ENCODE peak calls at places on chromosomes 11 and 22, in eight cellular contexts. P is amniotic stem cell; I is PC-9; U is NCI-H1417; V is stimulated activated effector memory CD8-positive, alpha-beta T cell treated with anti-CD3 and anti-CD28 coated beads, Interleukin-12 subunit alpha, Interleukin-12 subunit beta, amount 100 ng/mL, for 72 hours; Z is stimulated activated CD4-positive, alpha-beta T cell treated with anti-CD3 and anti-CD28 coated beads, Interleukin-4, amount 100 ng/mL, for 4 hours; M is GM12892; W is retinal pigment epithelial cell. C is an unnamed sample.

GRCh38 chr11:126782810-126783209 is 217.8 kb downstream of the KIRREL3 start:
- DNase-seq in P (no peak), I (no peak), U (no peak), V (no peak), Z (no peak), M (no peak), W (no peak), C (no peak)

GRCh38 chr22:22948651-22949611 is 61.3 kb downstream of the IGLL5 start:
- DNase-seq in P (no peak), I (no peak), U (no peak), V (peak; percentile 37), Z (no peak), M (no peak), W (no peak), C (peak; percentile 43)

GRCh38 chr11:58625826-58626460 is 3.5 kb downstream of the CNTF start:
- DNase-seq in P (no peak), I (no peak), U (no peak), V (no peak), Z (no peak), M (no peak), W (no peak), C (peak; percentile 31)

GRCh38 chr11:10528121-10528520 is 12.9 kb downstream of the RNF141 start:
- DNase-seq in P (no peak), I (no peak), U (no peak), V (no peak), Z (no peak), M (no peak), W (no peak), C (peak; percentile 69)

GRCh38 chr22:17120281-17120680 is 879 bp downstream of the TMEM121B start:
- DNase-seq in P (no peak), I (no peak), U (peak; percentile 38), V (peak; percentile 63), Z (peak; percentile 27), M (peak; percentile 50), W (peak; percentile 10), C (peak; percentile 49)

GRCh38 chr11:69545976-69546617 is 64.6 kb downstream of the LINC01488 start:
- DNase-seq in P (no peak), I (no peak), U (no peak), V (no peak), Z (no peak), M (no peak), W (no peak), C (no peak)

GRCh38 chr22:25383278-25383820 is 163.9 kb downstream of the CRYBB2 start:
- DNase-seq in P (no peak), I (no peak), U (peak; percentile 2), V (no peak), Z (no peak), M (no peak), W (no peak), C (no peak)

GRCh38 chr11:17581036-17581731 is 34.1 kb downstream of the OTOG start:
- DNase-seq in P (no peak), I (no peak), U (no peak), V (no peak), Z (no peak), M (no peak), W (no peak), C (no peak)

C was measured in EH.